ENCODE peak calls at places on chromosomes 6 and 20, in six cellular contexts. S is ACHN, R is NCI-H748 treated with DMSO at 0.1 percent for 48 hours, E is RWPE1, Z is endothelial cell, L is PC-9. I is an unnamed sample.

GRCh38 chr6:112205521-112206458 is 48.6 kb downstream of the LAMA4 start:
- DNase-seq in E (peak), R (no peak), Z (no peak), S (no peak), L (peak), I (no peak)

GRCh38 chr6:38174315-38174714 is 354.8 kb downstream of the ZFAND3 start:
- DNase-seq in L (no peak), Z (no peak), R (no peak), E (no peak), S (no peak), I (no peak)

GRCh38 chr20:37072293-37073196 is 23.3 kb downstream of the RBL1 start:
- DNase-seq in L (no peak), R (no peak), Z (no peak), S (no peak), E (no peak), I (no peak)

GRCh38 chr20:10711903-10712373 is 38.1 kb upstream of the JAG1 start:
- DNase-seq in E (no peak), S (no peak), L (no peak), Z (no peak), R (no peak), I (no peak)

GRCh38 chr6:170116643-170117042 is 174.2 kb downstream of the DLL1 start:
- DNase-seq in Z (no peak), E (no peak), S (no peak), R (no peak), L (no peak), I (no peak)

GRCh38 chr6:91691449-91691848 is 1104.6 kb upstream of the MAP3K7 start:
- DNase-seq in S (no peak), L (no peak), E (no peak), R (no peak), Z (no peak), I (no peak)

GRCh38 chr20:32476684-32477593 is 108.2 kb downstream of the NOL4L start:
- DNase-seq in Z (no peak), E (no peak), S (no peak), R (no peak), L (no peak), I (no peak)

GRCh38 chr6:83199865-83200230 is 6.7 kb downstream of the RWDD2A start:
- DNase-seq in R (no peak), Z (no peak), S (peak), L (peak), E (peak), I (no peak)

GRCh38 chr20:22582960-22583772 is 1.2 kb downstream of the FOXA2 start:
- DNase-seq in R (no peak), L (no peak), S (no peak), E (no peak), Z (peak), I (no peak)

GRCh38 chr20:45752747-45753146 is 30.6 kb downstream of the SPINT4 start:
- DNase-seq in E (no peak), R (no peak), L (no peak), Z (no peak), S (no peak), I (no peak)

GRCh38 chr6:56399250-56399671 is 151.9 kb upstream of the COL21A1 start:
- DNase-seq in R (peak), S (peak), E (no peak), L (no peak), Z (no peak), I (no peak)

GRCh38 chr6:130143709-130144108 is 79.0 kb downstream of the SAMD3 start:
- DNase-seq in Z (no peak), S (no peak), L (no peak), E (no peak), R (no peak), I (no peak)

GRCh38 chr6:83952830-83953229 is 80.7 kb upstream of the MRAP2 start:
- DNase-seq in E (no peak), L (no peak), R (no peak), Z (no peak), S (no peak), I (no peak)

GRCh38 chr6:10529231-10529801 is 8.2 kb downstream of the GCNT2 start:
- DNase-seq in Z (no peak), E (no peak), S (peak), L (peak), R (no peak), I (no peak)